ENCODE peak calls at places on chromosomes 5 and 9, in ten cellular contexts. O, B, H, P, R, Y, M, V, N and D are unnamed samples.

GRCh38 chr9:40907657-40908624 is 220.5 kb downstream of the FOXD4L6 start:
- DNase-seq in O (no peak), B (no peak), H (peak), P (no peak), R (no peak), Y (no peak), M (no peak), V (no peak), N (no peak), D (no peak)

GRCh38 chr5:140165101-140165920 is 9.7 kb upstream of the CYSTM1 start:
- DNase-seq in O (peak), B (no peak), H (no peak), P (no peak), R (no peak), Y (no peak), M (no peak), V (no peak), N (no peak), D (no peak)

GRCh38 chr5:38905516-38905915 is 59.7 kb downstream of the OSMR start:
- DNase-seq in O (no peak), B (no peak), H (no peak), P (no peak), R (no peak), Y (no peak), M (no peak), V (no peak), N (no peak), D (no peak)

GRCh38 chr5:154945695-154946301 is 4.9 kb downstream of the MRPL22 start:
- DNase-seq in O (peak), B (no peak), H (no peak), P (no peak), R (no peak), Y (no peak), M (no peak), V (peak), N (peak), D (no peak)

GRCh38 chr9:131500939-131501541 is 1.7 kb upstream of the POMT1 start:
- DNase-seq in O (no peak), B (no peak), H (peak), P (peak), R (no peak), Y (no peak), M (no peak), V (no peak), N (no peak), D (no peak)

GRCh38 chr5:171092194-171092593 is 216.9 kb upstream of the TLX3 start:
- DNase-seq in O (peak), B (no peak), H (no peak), P (peak), R (no peak), Y (no peak), M (peak), V (no peak), N (no peak), D (no peak)

GRCh38 chr9:136920069-136920468 is 24.5 kb downstream of the FBXW5 start:
- DNase-seq in O (no peak), B (no peak), H (no peak), P (no peak), R (no peak), Y (no peak), M (no peak), V (no peak), N (no peak), D (no peak)

GRCh38 chr5:55062039-55062779 is 38.2 kb downstream of the GZMK start:
- DNase-seq in O (no peak), B (peak), H (peak), P (no peak), R (no peak), Y (no peak), M (no peak), V (no peak), N (no peak), D (no peak)

GRCh38 chr5:55159763-55160492 is at the start of gene GPX8:
- DNase-seq in O (peak), B (peak), H (no peak), P (peak), R (peak), Y (no peak), M (peak), V (peak), N (no peak), D (no peak)

GRCh38 chr9:15421532-15421931 is 1.1 kb upstream of the SNAPC3 start:
- DNase-seq in O (no peak), B (no peak), H (no peak), P (no peak), R (no peak), Y (no peak), M (no peak), V (no peak), N (no peak), D (no peak)

GRCh38 chr9:126613656-126614055 is at the start of gene LMX1B:
- DNase-seq in O (peak), B (peak), H (no peak), P (no peak), R (no peak), Y (no peak), M (no peak), V (peak), N (no peak), D (no peak)

GRCh38 chr9:117907420-117907819 is 203.2 kb downstream of the TLR4 start:
- DNase-seq in O (no peak), B (no peak), H (no peak), P (no peak), R (no peak), Y (no peak), M (no peak), V (no peak), N (no peak), D (no peak)

GRCh38 chr5:127351418-127351817 is 60.8 kb downstream of the MEGF10 start:
- DNase-seq in O (no peak), B (no peak), H (no peak), P (peak), R (no peak), Y (no peak), M (peak), V (no peak), N (no peak), D (no peak)

GRCh38 chr5:123142957-123143356 is 53.9 kb downstream of the PRDM6 start:
- DNase-seq in O (no peak), B (no peak), H (no peak), P (no peak), R (no peak), Y (no peak), M (no peak), V (no peak), N (no peak), D (no peak)

GRCh38 chr5:36701085-36701691 is 94.8 kb downstream of the SLC1A3 start:
- DNase-seq in O (no peak), B (no peak), H (no peak), P (no peak), R (no peak), Y (no peak), M (no peak), V (no peak), N (no peak), D (no peak)

GRCh38 chr5:169914766-169915165 is 65.5 kb downstream of the INSYN2B start:
- DNase-seq in O (no peak), B (no peak), H (no peak), P (no peak), R (peak), Y (peak), M (peak), V (peak), N (peak), D (peak)

GRCh38 chr9:118578467-118578866 is 790.8 kb downstream of the BRINP1 start:
- DNase-seq in O (no peak), B (no peak), H (no peak), P (no peak), R (no peak), Y (no peak), M (peak), V (no peak), N (no peak), D (no peak)

GRCh38 chr5:137896560-137896959 is 7.3 kb downstream of the PKD2L2 start:
- DNase-seq in O (no peak), B (no peak), H (no peak), P (no peak), R (no peak), Y (no peak), M (no peak), V (no peak), N (no peak), D (no peak)

GRCh38 chr5:94153736-94154450 is 412.5 kb upstream of the POU5F2 start:
- DNase-seq in O (no peak), B (no peak), H (no peak), P (no peak), R (no peak), Y (no peak), M (no peak), V (no peak), N (no peak), D (peak)

GRCh38 chr9:134554011-134554749 is 87.4 kb upstream of the COL5A1 start:
- DNase-seq in O (no peak), B (no peak), H (no peak), P (no peak), R (no peak), Y (no peak), M (no peak), V (no peak), N (no peak), D (no peak)

GRCh38 chr9:95147452-95147851 is 170.1 kb downstream of the FANCC start:
- DNase-seq in O (no peak), B (no peak), H (no peak), P (no peak), R (no peak), Y (no peak), M (no peak), V (no peak), N (no peak), D (no peak)

GRCh38 chr5:123429993-123430392 is 6.8 kb upstream of the CEP120 start:
- DNase-seq in O (peak), B (no peak), H (no peak), P (peak), R (no peak), Y (no peak), M (peak), V (no peak), N (no peak), D (no peak)

GRCh38 chr9:121640076-121640475 is 11.4 kb upstream of the DAB2IP start:
- DNase-seq in O (peak), B (no peak), H (peak), P (no peak), R (no peak), Y (peak), M (no peak), V (peak), N (peak), D (no peak)

GRCh38 chr9:125437771-125438221 is 176.2 kb downstream of the GAPVD1 start:
- DNase-seq in O (no peak), B (no peak), H (no peak), P (no peak), R (no peak), Y (no peak), M (no peak), V (no peak), N (no peak), D (no peak)

GRCh38 chr5:140641716-140642115 is 2.5 kb downstream of the TMCO6 start:
- DNase-seq in O (no peak), B (no peak), H (no peak), P (no peak), R (no peak), Y (no peak), M (no peak), V (no peak), N (no peak), D (no peak)

GRCh38 chr5:138180183-138180782 is 1.4 kb downstream of the KIF20A start:
- DNase-seq in O (peak), B (peak), H (no peak), P (peak), R (peak), Y (no peak), M (peak), V (peak), N (no peak), D (no peak)

GRCh38 chr5:148957591-148958202 is 105.2 kb downstream of the SH3TC2 start:
- DNase-seq in O (peak), B (peak), H (peak), P (no peak), R (peak), Y (no peak), M (peak), V (peak), N (no peak), D (no peak)

GRCh38 chr9:93672622-93673270 is 96.4 kb downstream of the PHF2 start:
- DNase-seq in O (no peak), B (no peak), H (no peak), P (no peak), R (no peak), Y (no peak), M (no peak), V (no peak), N (no peak), D (no peak)

GRCh38 chr9:94928271-94928670 is 201.8 kb downstream of the AOPEP start:
- DNase-seq in O (no peak), B (no peak), H (no peak), P (no peak), R (no peak), Y (no peak), M (no peak), V (no peak), N (no peak), D (no peak)

GRCh38 chr5:95392593-95393182 is 1.5 kb downstream of the FAM81B start:
- DNase-seq in O (peak), B (peak), H (no peak), P (no peak), R (peak), Y (no peak), M (no peak), V (peak), N (no peak), D (no peak)

GRCh38 chr9:12730198-12730597 is 37.0 kb downstream of the TYRP1 start:
- DNase-seq in O (no peak), B (no peak), H (no peak), P (no peak), R (no peak), Y (no peak), M (no peak), V (no peak), N (no peak), D (no peak)

GRCh38 chr5:82641362-82641988 is 363.3 kb upstream of the RPS23 start:
- DNase-seq in O (peak), B (peak), H (no peak), P (peak), R (peak), Y (peak), M (peak), V (peak), N (peak), D (peak)